ENCODE peak calls at places on chromosome 5, in ten cellular contexts. O is testis, Y is foreskin fibroblast, J is right lobe of liver, X is cardiac muscle cell, W is pancreas, V is epithelial cell of proximal tubule, M is heart left ventricle, Q is left ventricle myocardium inferior, F is AG04450. U is an unnamed sample.

GRCh38 chr5:139494832-139495231 is 12.3 kb upstream of the STING1 start:
- DNase-seq in J (no peak), Q (no peak), V (no peak), W (no peak), Y (peak; percentile 38), O (no peak), M (no peak), F (no peak), X (no peak), U (peak; percentile 42)

GRCh38 chr5:111694183-111694582 is 62.8 kb downstream of the NREP start:
- DNase-seq in W (no peak), Q (no peak), J (no peak), O (no peak), V (peak; percentile 81), Y (peak; percentile 84), F (no peak), M (no peak), X (no peak), U (peak; percentile 85)

GRCh38 chr5:174777545-174777944 is 53.2 kb downstream of the MSX2 start:
- DNase-seq in X (no peak), W (no peak), J (no peak), F (no peak), M (no peak), Y (no peak), V (no peak), Q (no peak), O (no peak), U (no peak)

GRCh38 chr5:50967388-50968039 is 301.1 kb downstream of the PARP8 start:
- DNase-seq in M (peak; percentile 32), F (no peak), J (no peak), X (peak; percentile 43), W (peak; percentile 58), Y (no peak), V (no peak), Q (no peak), O (no peak), U (peak; percentile 7)

GRCh38 chr5:145157841-145158240 is 677.3 kb downstream of the PRELID2 start:
- DNase-seq in V (no peak), M (no peak), Y (no peak), J (no peak), F (no peak), Q (no peak), W (no peak), O (no peak), X (no peak), U (peak; percentile 34)

GRCh38 chr5:14726066-14726838 is 61.7 kb downstream of the OTULIN start:
- DNase-seq in X (no peak), V (no peak), Q (no peak), M (no peak), O (no peak), F (no peak), J (no peak), W (no peak), Y (no peak), U (peak; percentile 42)

GRCh38 chr5:134383980-134384697 is 12.8 kb downstream of the UBE2B start:
- DNase-seq in O (no peak), F (no peak), M (no peak), X (no peak), W (no peak), Q (no peak), J (no peak), Y (no peak), V (no peak), U (no peak)

GRCh38 chr5:133610489-133611356 is 1.6 kb downstream of the FSTL4 start:
- DNase-seq in O (peak; percentile 79), Y (peak; percentile 14), F (no peak), X (peak; percentile 95), J (peak; percentile 81), Q (peak; percentile 64), W (peak; percentile 92), V (no peak), M (peak; percentile 66), U (peak; percentile 62)

GRCh38 chr5:92678576-92679105 is 902.4 kb downstream of the NR2F1-AS1 start:
- DNase-seq in V (no peak), O (peak; percentile 32), M (no peak), F (no peak), Y (no peak), Q (no peak), X (no peak), J (peak; percentile 49), W (no peak), U (no peak)

GRCh38 chr5:19261879-19262278 is 726.1 kb downstream of the CDH18 start:
- DNase-seq in M (no peak), X (no peak), J (no peak), Y (no peak), O (no peak), F (no peak), W (no peak), Q (no peak), V (no peak), U (no peak)

GRCh38 chr5:119336262-119336661 is 19.6 kb upstream of the TNFAIP8 start:
- DNase-seq in O (no peak), X (no peak), V (no peak), M (no peak), Q (no peak), Y (no peak), W (no peak), J (no peak), F (no peak), U (no peak)

GRCh38 chr5:119336846-119337564 is 18.8 kb upstream of the TNFAIP8 start:
- DNase-seq in F (no peak), X (no peak), Q (no peak), W (no peak), V (no peak), M (no peak), J (no peak), Y (no peak), O (no peak), U (no peak)

GRCh38 chr5:119332978-119333401 is 22.8 kb upstream of the TNFAIP8 start:
- DNase-seq in F (no peak), W (no peak), V (no peak), M (no peak), J (no peak), Q (no peak), Y (no peak), X (no peak), O (no peak), U (no peak)

GRCh38 chr5:119333421-119333851 is 22.4 kb upstream of the TNFAIP8 start:
- DNase-seq in O (no peak), J (no peak), X (no peak), Y (no peak), M (no peak), V (no peak), W (no peak), F (no peak), Q (no peak), U (no peak)

DNA sequence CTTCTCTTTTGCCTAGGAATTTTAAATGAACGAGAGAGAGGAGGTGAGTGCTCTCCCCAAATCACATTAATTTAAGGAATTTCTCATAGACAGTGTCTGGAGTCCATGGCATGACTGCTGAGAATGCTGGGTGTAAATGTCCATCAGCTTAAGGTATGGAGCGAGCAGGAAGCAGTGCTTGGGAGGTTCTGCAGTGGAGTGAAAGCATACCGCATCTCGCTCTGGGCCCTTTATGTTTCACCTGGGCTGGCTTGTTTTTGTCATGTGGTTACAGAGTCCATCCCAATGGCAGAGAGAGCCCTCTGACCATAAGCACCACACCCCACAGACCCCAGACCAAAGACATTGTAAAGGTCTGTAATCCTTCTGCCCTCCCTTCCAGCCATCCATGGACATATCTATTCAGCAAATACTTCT is 20.6 kb upstream of the TNFAIP8 start:
- DNase-seq in J (no peak), V (no peak), M (no peak), O (no peak), F (no peak), Q (no peak), Y (no peak), X (no peak), W (no peak), U (no peak)
- H3K4me3 ChIP-seq in J (no peak overlapping the region), V (no peak overlapping the region), M (peak overlapping the region; percentile 33), O (no peak overlapping the region), F (no peak overlapping the region), Q (peak overlapping the region; percentile 59), Y (no peak overlapping the region), X (no peak overlapping the region), W (no peak overlapping the region), U (no peak overlapping the region)

GRCh38 chr5:80219381-80219780 is 36.5 kb downstream of the SERINC5 start:
- DNase-seq in M (no peak), W (no peak), F (no peak), O (no peak), J (no peak), X (no peak), Y (no peak), Q (no peak), V (no peak), U (no peak)

GRCh38 chr5:80217667-80218066 is 38.2 kb downstream of the SERINC5 start:
- DNase-seq in W (no peak), F (no peak), J (no peak), V (no peak), O (no peak), X (no peak), Y (no peak), Q (no peak), M (no peak), U (no peak)

GRCh38 chr5:80216096-80216495 is 39.8 kb downstream of the SERINC5 start:
- DNase-seq in F (no peak), X (peak; percentile 25), Y (no peak), W (no peak), O (peak; percentile 40), Q (no peak), V (no peak), J (no peak), M (no peak), U (no peak)

GRCh38 chr5:80215523-80215922 is 40.3 kb downstream of the SERINC5 start:
- DNase-seq in O (no peak), X (no peak), Q (no peak), Y (no peak), V (no peak), M (no peak), W (no peak), F (no peak), J (no peak), U (no peak)

GRCh38 chr5:80216753-80217596 is 38.9 kb downstream of the SERINC5 start:
- DNase-seq in X (peak; percentile 35), Q (peak; percentile 73), F (no peak), M (peak; percentile 83), J (peak; percentile 93), V (no peak), O (peak; percentile 30), W (peak; percentile 65), Y (no peak), U (no peak)
- H3K4me3 ChIP-seq in X (no peak overlapping the region), Q (peak overlapping the region; percentile 14), F (no peak overlapping the region), M (no peak overlapping the region), J (peak overlapping the region; percentile 9), V (no peak overlapping the region), O (no peak overlapping the region), W (no peak overlapping the region), Y (no peak overlapping the region), U (no peak overlapping the region)

DNA sequence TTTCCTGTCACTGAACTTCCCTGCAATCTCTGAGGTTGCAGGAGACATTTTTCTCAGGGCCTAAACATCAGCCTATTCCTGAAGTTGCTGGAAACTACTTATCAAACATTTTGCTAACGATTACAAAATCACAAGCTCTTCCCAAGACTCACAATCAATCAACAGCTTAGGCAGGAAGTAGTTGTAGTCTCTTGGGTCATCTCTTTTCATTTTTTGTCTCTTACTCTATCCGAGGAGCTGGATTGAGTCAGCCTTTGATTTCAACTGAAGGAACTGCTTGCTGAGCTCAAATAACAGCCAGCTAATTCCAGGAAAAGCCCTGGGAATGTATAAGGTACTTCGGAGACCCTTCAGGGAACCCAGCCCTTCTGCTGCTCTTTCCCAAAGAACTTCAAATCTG is 398.9 kb downstream of the PLK2 start:
- DNase-seq in X (no peak), W (no peak), Y (peak; percentile 45), F (peak; percentile 23), V (no peak), O (no peak), M (no peak), Q (no peak), J (no peak), U (peak; percentile 42)
- H3K4me3 ChIP-seq in X (no peak overlapping the region), W (no peak overlapping the region), Y (no peak overlapping the region), F (no peak overlapping the region), V (no peak overlapping the region), O (no peak overlapping the region), M (no peak overlapping the region), Q (no peak overlapping the region), J (no peak overlapping the region), U (no peak overlapping the region)

GRCh38 chr5:143495124-143495523 is 91.6 kb upstream of the NR3C1 start:
- DNase-seq in V (no peak), X (no peak), J (no peak), O (no peak), F (no peak), W (no peak), Q (no peak), M (no peak), Y (no peak), U (peak; percentile 80)
- H3K4me3 ChIP-seq in V (no peak overlapping the region), X (no peak overlapping the region), J (no peak overlapping the region), O (no peak overlapping the region), F (no peak overlapping the region), W (no peak overlapping the region), Q (no peak overlapping the region), M (no peak overlapping the region), Y (no peak overlapping the region), U (no peak overlapping the region)